ENCODE peak calls at places on chromosomes 1 and 21, in six cellular contexts. O is AG04450, L is upper lobe of right lung, P is A549, N is caudate nucleus, B is aorta. G is an unnamed sample.
A peak's percentile ranks its signal among the peaks of the same experiment; 100 is the strongest.

GRCh38 chr1:26327956-26328362 is 10.2 kb downstream of the CD52 start:
- DNase-seq in B (no peak), L (no peak), N (no peak), P (no peak), O (no peak), G (no peak)

GRCh38 chr1:241994171-241994570 is 4.7 kb downstream of the MAP1LC3C start:
- DNase-seq in O (no peak), N (no peak), P (no peak), L (no peak), B (no peak), G (no peak)

GRCh38 chr1:240350910-240351331 is 259.2 kb downstream of the FMN2 start:
- DNase-seq in L (no peak), N (no peak), B (no peak), O (peak; percentile 68), P (peak; percentile 14), G (no peak)

GRCh38 chr21:15682977-15683376 is 46.8 kb upstream of the USP25 start:
- DNase-seq in P (no peak), N (no peak), B (no peak), L (no peak), O (no peak), G (peak; percentile 49)

GRCh38 chr1:168121314-168122029 is 15.3 kb downstream of the GPR161 start:
- DNase-seq in O (peak; percentile 80), B (peak; percentile 85), N (no peak), P (no peak), L (peak; percentile 66), G (no peak)

GRCh38 chr21:42097860-42098259 is 26.7 kb downstream of the UMODL1 start:
- DNase-seq in N (no peak), L (no peak), B (peak; percentile 89), O (peak; percentile 96), P (peak; percentile 84), G (peak; percentile 92)

GRCh38 chr1:53016705-53017104 is 45.3 kb upstream of the PODN start:
- DNase-seq in N (no peak), L (no peak), P (no peak), O (no peak), B (no peak), G (no peak)

GRCh38 chr1:27341525-27342252 is at the start of gene SYTL1:
- DNase-seq in O (no peak), B (no peak), P (peak; percentile 38), N (no peak), L (peak; percentile 86), G (peak; percentile 52)

GRCh38 chr1:16464917-16465625 is 24.5 kb downstream of the NECAP2 start:
- DNase-seq in N (no peak), O (no peak), L (peak; percentile 47), P (no peak), B (no peak), G (no peak)

GRCh38 chr1:239772456-239772855 is 319.2 kb upstream of the FMN2 start:
- DNase-seq in N (no peak), L (no peak), B (no peak), O (no peak), P (no peak), G (no peak)

GRCh38 chr1:39409055-39409816 is 82.2 kb upstream of the BMP8A start:
- DNase-seq in B (peak; percentile 72), P (peak; percentile 21), L (peak; percentile 66), N (no peak), O (no peak), G (no peak)

GRCh38 chr1:110617589-110617988 is 11.4 kb upstream of the KCNA2 start:
- DNase-seq in P (no peak), O (no peak), N (no peak), B (no peak), L (no peak), G (no peak)

GRCh38 chr1:234554478-234555311 is 55.3 kb downstream of the IRF2BP2 start:
- DNase-seq in N (no peak), O (no peak), B (no peak), L (no peak), P (no peak), G (no peak)

GRCh38 chr1:84668185-84668584 is 22.1 kb downstream of the SSX2IP start:
- DNase-seq in O (no peak), L (no peak), B (no peak), P (peak; percentile 19), N (no peak), G (no peak)

GRCh38 chr1:6137758-6138157 is 42.4 kb downstream of the CHD5 start:
- DNase-seq in N (no peak), B (peak; percentile 16), O (no peak), P (no peak), L (peak; percentile 19), G (no peak)

GRCh38 chr21:42833439-42833815 is 45.9 kb downstream of the WDR4 start:
- DNase-seq in O (no peak), B (no peak), P (peak; percentile 61), L (peak; percentile 62), N (peak; percentile 33), G (no peak)

GRCh38 chr1:9766759-9767442 is 56.9 kb downstream of the CLSTN1 start:
- DNase-seq in L (no peak), P (peak; percentile 81), N (no peak), O (peak; percentile 97), B (peak; percentile 37), G (peak; percentile 100)

GRCh38 chr1:86069757-86070145 is 86.8 kb downstream of the COL24A1 start:
- DNase-seq in P (no peak), O (no peak), B (no peak), L (no peak), N (no peak), G (peak; percentile 2)

DNA sequence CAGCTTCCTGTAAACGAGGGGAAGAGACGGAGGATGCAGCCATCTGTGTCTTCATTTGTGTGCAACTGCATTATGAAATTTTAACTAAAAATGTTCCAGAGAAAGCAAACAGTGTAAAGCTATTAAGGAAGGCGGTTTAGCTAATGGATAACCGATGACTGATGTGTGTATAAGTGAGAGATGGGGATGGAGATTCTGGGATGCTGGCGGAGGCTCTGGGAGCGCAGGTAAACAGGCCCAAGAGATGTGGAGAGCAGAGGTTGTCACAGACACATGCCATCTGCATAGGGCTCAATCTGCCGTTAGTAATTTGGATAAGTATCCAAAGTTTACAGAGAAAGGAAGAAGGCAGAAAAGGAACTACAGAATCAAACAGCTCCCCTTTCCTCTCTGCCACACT is 206.5 kb downstream of the DSCAM start:
- DNase-seq in N (no peak), L (no peak), B (no peak), P (no peak), O (no peak), G (no peak)
- H3K27ac ChIP-seq in N (no peak overlapping the region), L (no peak overlapping the region), B (no peak overlapping the region), P (no peak overlapping the region), O (no peak overlapping the region), G (no peak overlapping the region)

DNA sequence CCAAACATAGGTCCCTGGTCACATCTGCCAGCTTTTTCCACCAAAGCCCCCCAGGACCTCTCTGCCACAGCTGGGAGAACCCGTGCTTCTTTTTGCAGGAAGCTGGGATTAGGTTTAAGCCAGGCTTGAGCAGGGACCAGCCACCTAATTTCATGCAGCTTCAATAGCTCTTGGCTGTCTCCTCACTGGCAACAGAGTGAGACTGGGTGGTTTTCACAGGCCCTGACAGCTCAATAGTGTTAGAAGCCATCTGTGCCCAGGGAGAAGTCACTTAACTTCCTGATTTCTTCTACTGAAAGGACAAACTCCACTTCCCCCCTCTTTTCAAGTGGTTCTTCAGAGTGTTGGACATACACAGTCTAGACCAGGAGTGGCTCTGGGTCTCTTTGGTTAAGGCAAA is 20.4 kb upstream of the SRSF4 start:
- DNase-seq in O (no peak), L (no peak), N (no peak), P (no peak), B (no peak), G (no peak)
- H3K27ac ChIP-seq in O (peak overlapping the region; percentile 92), L (peak overlapping the region; percentile 85), N (no peak overlapping the region), P (no peak overlapping the region), B (peak overlapping the region; percentile 88), G (peak overlapping the region; percentile 85)

DNA sequence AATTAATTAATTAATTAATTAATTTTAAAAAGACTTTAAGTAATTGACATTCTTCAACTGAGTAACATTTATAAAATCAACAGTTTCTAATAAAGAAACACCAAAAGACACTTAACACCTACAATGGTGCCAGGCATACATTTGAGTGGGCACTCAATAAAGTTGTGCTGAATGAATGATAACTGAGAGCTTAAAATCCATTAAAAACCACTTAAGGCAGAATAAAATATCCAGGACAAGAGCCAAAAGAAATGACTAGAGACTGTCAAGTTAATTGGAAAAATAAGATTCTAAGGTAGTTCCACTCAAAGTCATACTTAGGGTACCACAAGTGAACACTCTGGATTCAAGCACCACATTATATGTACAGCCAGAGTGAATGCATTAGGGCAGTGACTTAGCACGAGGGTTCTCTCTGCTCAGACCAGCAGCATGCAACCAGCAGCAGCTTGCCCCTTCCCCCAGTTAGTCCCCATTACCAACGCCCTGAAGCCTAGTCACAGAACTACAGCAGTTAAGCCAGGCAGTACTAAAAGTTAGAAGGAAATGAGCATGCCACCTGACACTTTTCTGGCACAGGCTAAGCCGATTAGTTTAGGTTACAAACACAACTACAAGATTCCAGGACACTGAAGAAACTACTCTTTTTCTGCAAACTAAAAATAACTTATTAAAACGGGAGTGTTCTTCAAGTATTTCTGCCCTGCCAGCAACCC is 46.5 kb downstream of the LUZP1 start:
- DNase-seq in N (no peak), O (no peak), B (peak; percentile 72), P (no peak), L (no peak), G (no peak)
- H3K27ac ChIP-seq in N (no peak overlapping the region), O (no peak overlapping the region), B (peak overlapping the region; percentile 28), P (no peak overlapping the region), L (no peak overlapping the region), G (peak overlapping the region; percentile 83)

DNA sequence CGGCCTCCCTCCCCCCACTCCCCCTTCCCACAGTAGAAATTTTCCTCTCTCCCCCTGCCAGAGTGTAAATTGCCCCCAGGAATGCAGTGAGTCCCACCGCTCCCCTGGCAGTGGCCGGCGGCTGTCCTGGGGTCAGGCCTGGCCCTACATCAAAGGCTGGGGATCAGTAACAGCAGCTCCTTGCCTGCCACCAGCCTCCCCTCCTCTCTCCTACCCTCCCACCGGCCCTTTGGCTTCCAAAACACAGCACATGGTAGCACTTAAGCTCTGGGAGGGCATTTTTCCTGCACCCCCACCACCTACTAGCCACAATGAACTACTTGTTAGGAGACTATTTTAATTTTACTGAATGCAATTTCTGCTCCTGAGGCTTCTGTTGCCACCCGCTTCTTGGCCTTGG is 9.0 kb upstream of the COL8A2 start:
- DNase-seq in L (no peak), P (no peak), N (no peak), O (no peak), B (no peak), G (no peak)
- H3K27ac ChIP-seq in L (no peak overlapping the region), P (no peak overlapping the region), N (no peak overlapping the region), O (no peak overlapping the region), B (peak overlapping the region; percentile 3), G (peak overlapping the region; percentile 98)

GRCh38 chr1:230798491-230798890 is 51.3 kb downstream of the CAPN9 start:
- DNase-seq in N (no peak), B (no peak), O (no peak), P (no peak), L (no peak), G (no peak)
- H3K27ac ChIP-seq in N (peak overlapping the region; percentile 82), B (no peak overlapping the region), O (no peak overlapping the region), P (no peak overlapping the region), L (no peak overlapping the region), G (no peak overlapping the region)